ENCODE peak calls at places on chromosomes 3 and 15, in ten cellular contexts. W is central memory CD4-positive, alpha-beta T cell; I is activated T-cell treated with anti-CD3 and anti-CD28 coated beads, Interleukin-2, amount 50 U/mL, for 1 hour; G is sigmoid colon; O is naive thymus-derived CD4-positive, alpha-beta T cell; E is occipital lobe; P is T-helper 2 cell treated with Interferon-gamma antibody and Interleukin-4, amounts not matched to agents 5 μg/mL and 100 μg/mL, for 36 hours; X is T-cell; S is GM03348; C is amniotic epithelial cell. L is an unnamed sample.

GRCh38 chr3:105639131-105639530 is 229.7 kb downstream of the CBLB start:
- DNase-seq in I (no peak), S (no peak), E (no peak), W (no peak), X (no peak), O (no peak), C (no peak), G (no peak), P (no peak), L (no peak)

GRCh38 chr15:35161694-35162093 is 76.6 kb upstream of the NANOGP8 start:
- DNase-seq in S (no peak), W (no peak), I (no peak), C (no peak), G (no peak), X (no peak), E (no peak), P (no peak), O (no peak), L (no peak)

GRCh38 chr3:104178695-104179094 is 1188.0 kb upstream of the ALCAM start:
- DNase-seq in O (no peak), E (no peak), C (peak), I (no peak), X (no peak), G (no peak), P (no peak), W (no peak), S (no peak), L (no peak)

GRCh38 chr15:92801412-92801773 is 98.7 kb upstream of the CHD2 start:
- DNase-seq in X (no peak), W (no peak), C (peak), P (no peak), G (no peak), I (no peak), S (peak), O (no peak), E (no peak), L (no peak)

GRCh38 chr3:195715583-195716266 is 5.1 kb upstream of the MUC20 start:
- DNase-seq in G (no peak), I (no peak), O (no peak), S (no peak), C (peak), X (no peak), W (no peak), E (no peak), P (peak), L (no peak)

GRCh38 chr3:191085091-191085490 is 114.0 kb upstream of the OSTN start:
- DNase-seq in W (no peak), E (no peak), X (no peak), I (no peak), P (no peak), S (peak), O (no peak), C (peak), G (no peak), L (no peak)

GRCh38 chr3:127674793-127675189 is 2.0 kb downstream of the ABTB1 start:
- DNase-seq in G (peak), S (no peak), X (no peak), C (no peak), P (no peak), I (no peak), O (no peak), E (no peak), W (no peak), L (no peak)

GRCh38 chr3:55567121-55567520 is 80.0 kb upstream of the WNT5A start:
- DNase-seq in I (no peak), P (no peak), X (no peak), E (no peak), W (no peak), S (no peak), C (no peak), G (no peak), O (no peak), L (no peak)

GRCh38 chr15:72585659-72586058 is 68.8 kb upstream of the GOLGA6B start:
- DNase-seq in W (no peak), O (no peak), S (no peak), I (no peak), C (peak), X (no peak), G (no peak), P (no peak), E (no peak), L (no peak)

GRCh38 chr15:25862087-25862468 is 1.0 kb downstream of the ATP10A start:
- DNase-seq in S (peak), E (no peak), I (no peak), C (no peak), G (peak), P (no peak), O (no peak), W (peak), X (peak), L (no peak)

GRCh38 chr15:51623386-51623938 is 891 bp upstream of the DMXL2 start:
- DNase-seq in E (no peak), C (peak), G (no peak), W (no peak), I (no peak), S (no peak), X (no peak), P (no peak), O (no peak), L (no peak)

GRCh38 chr3:72437666-72438065 is 410.6 kb downstream of the SHQ1 start:
- DNase-seq in O (no peak), X (no peak), G (no peak), S (no peak), P (no peak), C (peak), I (no peak), W (no peak), E (no peak), L (no peak)

GRCh38 chr3:16350041-16350952 is 85.3 kb downstream of the OXNAD1 start:
- DNase-seq in O (no peak), C (peak), P (no peak), I (no peak), W (no peak), X (no peak), E (no peak), S (peak), G (no peak), L (no peak)

GRCh38 chr3:193928354-193929209 is 207.4 kb upstream of the HES1 start:
- DNase-seq in C (peak), S (no peak), E (no peak), X (no peak), G (no peak), W (no peak), I (no peak), O (no peak), P (no peak), L (no peak)

GRCh38 chr3:124887177-124887995 is at the start of gene ITGB5:
- DNase-seq in O (peak), W (no peak), G (peak), X (no peak), C (peak), P (peak), I (peak), S (peak), E (no peak), L (no peak)

GRCh38 chr15:28003302-28004037 is 95.6 kb downstream of the OCA2 start:
- DNase-seq in W (no peak), O (no peak), G (no peak), C (no peak), X (no peak), I (no peak), S (no peak), E (no peak), P (no peak), L (no peak)

GRCh38 chr3:15636028-15636709 is 34.6 kb downstream of the BTD start:
- DNase-seq in P (peak), O (no peak), I (no peak), E (no peak), S (peak), W (no peak), C (peak), X (no peak), G (no peak), L (no peak)

GRCh38 chr3:193757457-193757856 is 164.4 kb downstream of the OPA1 start:
- DNase-seq in I (no peak), S (no peak), C (no peak), P (no peak), G (no peak), W (no peak), E (no peak), O (no peak), X (no peak), L (no peak)

GRCh38 chr15:85380860-85381535 is 595 bp downstream of the AKAP13 start:
- DNase-seq in G (peak), I (peak), E (no peak), O (peak), P (peak), C (no peak), S (peak), W (peak), X (peak), L (no peak)

GRCh38 chr3:127754411-127755304 is 67.7 kb downstream of the MGLL start:
- DNase-seq in E (no peak), O (no peak), G (no peak), I (no peak), X (peak), W (no peak), C (no peak), S (no peak), P (peak), L (no peak)

GRCh38 chr3:131374741-131375140 is 6.8 kb upstream of the NUDT16 start:
- DNase-seq in S (no peak), G (no peak), C (no peak), E (no peak), W (no peak), X (no peak), O (no peak), I (no peak), P (no peak), L (no peak)

GRCh38 chr3:15667484-15667883 is 65.9 kb downstream of the BTD start:
- DNase-seq in G (no peak), X (peak), O (no peak), E (no peak), W (peak), P (peak), S (no peak), C (no peak), I (no peak), L (peak)

GRCh38 chr3:126266291-126266840 is 86.0 kb upstream of the ALDH1L1 start:
- DNase-seq in E (no peak), I (no peak), S (peak), P (no peak), X (no peak), O (no peak), C (peak), W (no peak), G (peak), L (no peak)

GRCh38 chr3:122387709-122388108 is 3.7 kb downstream of the FAM162A start:
- DNase-seq in W (no peak), G (no peak), E (no peak), X (no peak), O (no peak), C (no peak), P (no peak), I (no peak), S (no peak), L (no peak)

GRCh38 chr15:77508541-77509505 is 88.1 kb downstream of the HMG20A start:
- DNase-seq in C (no peak), I (no peak), W (no peak), X (no peak), G (peak), O (no peak), E (no peak), P (no peak), S (peak), L (no peak)

GRCh38 chr3:101938262-101938847 is 89.0 kb downstream of the NFKBIZ start:
- DNase-seq in W (no peak), P (no peak), C (peak), G (no peak), S (no peak), O (no peak), E (no peak), X (no peak), I (no peak), L (no peak)

GRCh38 chr3:155282416-155283091 is 10.9 kb downstream of the STRIT1 start:
- DNase-seq in I (no peak), P (no peak), E (no peak), W (no peak), O (no peak), C (no peak), S (peak), X (no peak), G (no peak), L (peak)

GRCh38 chr3:78022232-78022631 is 982.3 kb downstream of the ROBO2 start:
- DNase-seq in O (no peak), S (no peak), P (no peak), C (no peak), I (no peak), G (no peak), E (no peak), W (no peak), X (no peak), L (no peak)

GRCh38 chr3:55059027-55059629 is 131.3 kb upstream of the LRTM1 start:
- DNase-seq in C (peak), P (no peak), O (no peak), G (no peak), I (no peak), E (no peak), S (peak), X (no peak), W (no peak), L (no peak)

GRCh38 chr15:78343431-78343830 is 3.3 kb downstream of the CRABP1 start:
- DNase-seq in G (no peak), C (no peak), E (no peak), P (no peak), S (no peak), I (no peak), W (no peak), O (no peak), X (no peak), L (no peak)

GRCh38 chr3:137759505-137759904 is 4.6 kb upstream of the SOX14 start:
- DNase-seq in O (no peak), I (no peak), X (no peak), W (no peak), G (no peak), C (no peak), E (no peak), P (no peak), S (no peak), L (no peak)

GRCh38 chr15:71224024-71224423 is 108.8 kb downstream of the THSD4 start:
- DNase-seq in W (no peak), O (no peak), C (no peak), I (no peak), X (no peak), G (no peak), P (no peak), E (no peak), S (no peak), L (no peak)

GRCh38 chr15:21261965-21262850 is 178.1 kb downstream of the POTEB3 start:
- DNase-seq in S (peak), P (no peak), X (no peak), C (no peak), W (no peak), G (peak), I (no peak), E (no peak), O (no peak), L (no peak)

GRCh38 chr3:189568931-189569330 is 62.3 kb upstream of the TP63 start:
- DNase-seq in E (no peak), W (no peak), P (no peak), G (no peak), O (no peak), S (no peak), I (no peak), X (no peak), C (no peak), L (no peak)

GRCh38 chr15:76335851-76336253 is 721 bp upstream of the ISL2 start:
- DNase-seq in X (no peak), P (no peak), E (no peak), O (no peak), G (no peak), I (no peak), C (no peak), W (no peak), S (peak), L (no peak)

GRCh38 chr3:139198929-139199328 is 144.9 kb upstream of the MRPS22 start:
- DNase-seq in W (no peak), E (no peak), S (peak), X (no peak), G (no peak), O (no peak), C (peak), P (no peak), I (no peak), L (no peak)

GRCh38 chr3:14839236-14839635 is 20.5 kb downstream of the FGD5 start:
- DNase-seq in G (peak), I (no peak), C (no peak), W (no peak), P (no peak), S (no peak), E (no peak), X (no peak), O (no peak), L (no peak)